ENCODE peak calls at places on chromosome 14, in eight cellular contexts. G, Y, I, H, X, S, T and A are unnamed samples.
A peak's percentile ranks its signal among the peaks of the same experiment; 100 is the strongest.

GRCh38 chr14:39472078-39472477 is 39.8 kb upstream of the FBXO33 start:
- DNase-seq in G (no peak), Y (no peak), I (no peak), H (no peak), X (no peak), S (no peak), T (no peak), A (no peak)

GRCh38 chr14:96917442-96917963 is 120.3 kb downstream of the VRK1 start:
- DNase-seq in G (no peak), Y (no peak), I (no peak), H (no peak), X (no peak), S (no peak), T (no peak), A (no peak)

GRCh38 chr14:64114166-64114565 is 180.0 kb downstream of the ESR2 start:
- DNase-seq in G (no peak), Y (no peak), I (no peak), H (peak; percentile 36), X (no peak), S (no peak), T (no peak), A (no peak)

GRCh38 chr14:56592746-56593544 is 13.3 kb downstream of the TMEM260 start:
- DNase-seq in G (no peak), Y (no peak), I (no peak), H (no peak), X (no peak), S (no peak), T (no peak), A (no peak)

GRCh38 chr14:88352299-88353097 is 29.4 kb upstream of the KCNK10 start:
- DNase-seq in G (peak; percentile 1), Y (no peak), I (peak; percentile 22), H (peak; percentile 54), X (no peak), S (no peak), T (no peak), A (no peak)

GRCh38 chr14:24426150-24426911 is 3.1 kb downstream of the CBLN3 start:
- DNase-seq in G (no peak), Y (no peak), I (no peak), H (no peak), X (no peak), S (no peak), T (no peak), A (no peak)

GRCh38 chr14:75648066-75648838 is 12.4 kb downstream of the ERG28 start:
- DNase-seq in G (peak; percentile 99), Y (peak; percentile 54), I (peak; percentile 98), H (peak; percentile 95), X (no peak), S (no peak), T (peak; percentile 58), A (peak; percentile 54)

GRCh38 chr14:103806805-103807204 is 40.6 kb downstream of the PPP1R13B start:
- DNase-seq in G (no peak), Y (no peak), I (no peak), H (no peak), X (no peak), S (no peak), T (no peak), A (no peak)

GRCh38 chr14:99460793-99461192 is 19.9 kb downstream of the SETD3 start:
- DNase-seq in G (no peak), Y (no peak), I (peak; percentile 39), H (no peak), X (no peak), S (no peak), T (no peak), A (no peak)

GRCh38 chr14:104473244-104473565 is 106.4 kb upstream of the C14orf180 start:
- DNase-seq in G (no peak), Y (no peak), I (no peak), H (no peak), X (no peak), S (no peak), T (no peak), A (no peak)

GRCh38 chr14:100855256-100855930 is 29.5 kb downstream of the MEG3 start:
- DNase-seq in G (no peak), Y (no peak), I (no peak), H (no peak), X (no peak), S (no peak), T (no peak), A (no peak)

GRCh38 chr14:23910876-23911210 is 42.7 kb upstream of the DHRS4 start:
- DNase-seq in G (no peak), Y (no peak), I (no peak), H (no peak), X (no peak), S (no peak), T (no peak), A (no peak)

GRCh38 chr14:99544971-99545370 is 59.0 kb downstream of the CCDC85C start:
- DNase-seq in G (no peak), Y (no peak), I (no peak), H (no peak), X (no peak), S (no peak), T (no peak), A (no peak)